ENCODE peak calls at places on chromosomes 6 and 20, in eight cellular contexts. B is NCI-H774, A is thoracic aorta, L is left cardiac atrium, T is lung, M is HTR-8/SVneo, V is GM12892, K is fibroblast of mammary gland. Q is an unnamed sample.
A peak's percentile ranks its signal among the peaks of the same experiment; 100 is the strongest.

GRCh38 chr20:13105071-13105470 is 96.3 kb downstream of the SPTLC3 start:
- DNase-seq in B (no peak), A (no peak), L (no peak), T (no peak), M (no peak), V (no peak), K (no peak), Q (no peak)

GRCh38 chr6:41176189-41176588 is 13.3 kb upstream of the TREM2 start:
- DNase-seq in B (no peak), A (no peak), L (no peak), T (no peak), M (no peak), V (no peak), K (no peak), Q (no peak)

GRCh38 chr6:11785953-11786579 is 7.5 kb upstream of the ADTRP start:
- DNase-seq in B (no peak), A (no peak), L (no peak), T (peak; percentile 52), M (no peak), V (peak; percentile 52), K (no peak), Q (no peak)

GRCh38 chr20:9994676-9995075 is 40.1 kb upstream of the ANKEF1 start:
- DNase-seq in B (no peak), A (no peak), L (no peak), T (no peak), M (no peak), V (no peak), K (no peak), Q (no peak)

GRCh38 chr6:139250296-139251274 is 41.2 kb downstream of the TXLNB start:
- DNase-seq in B (peak; percentile 10), A (no peak), L (peak; percentile 67), T (no peak), M (peak; percentile 47), V (peak; percentile 47), K (peak; percentile 62), Q (peak; percentile 54)

GRCh38 chr6:41878961-41879405 is 16.2 kb downstream of the USP49 start:
- DNase-seq in B (no peak), A (no peak), L (no peak), T (no peak), M (no peak), V (no peak), K (peak; percentile 55), Q (no peak)

GRCh38 chr6:107075951-107076381 is 39.3 kb downstream of the BEND3 start:
- DNase-seq in B (no peak), A (no peak), L (no peak), T (no peak), M (no peak), V (no peak), K (peak; percentile 58), Q (no peak)

GRCh38 chr20:37344506-37345338 is 1.2 kb upstream of the SRC start:
- DNase-seq in B (no peak), A (no peak), L (no peak), T (peak; percentile 69), M (no peak), V (peak; percentile 8), K (no peak), Q (no peak)

GRCh38 chr20:54727490-54727889 is 252.1 kb downstream of the DOK5 start:
- DNase-seq in B (no peak), A (no peak), L (no peak), T (no peak), M (no peak), V (no peak), K (no peak), Q (no peak)

GRCh38 chr6:142810952-142811514 is 133.9 kb downstream of the HIVEP2 start:
- DNase-seq in B (no peak), A (no peak), L (no peak), T (no peak), M (no peak), V (no peak), K (no peak), Q (no peak)

GRCh38 chr20:840858-841567 is 7.5 kb downstream of the FAM110A start:
- DNase-seq in B (no peak), A (no peak), L (no peak), T (peak; percentile 60), M (no peak), V (no peak), K (no peak), Q (no peak)

GRCh38 chr6:162706236-162706635 is 21.3 kb downstream of the PRKN start:
- DNase-seq in B (no peak), A (no peak), L (peak; percentile 79), T (no peak), M (no peak), V (no peak), K (peak; percentile 10), Q (no peak)

GRCh38 chr6:56708810-56709597 is 66.3 kb upstream of the DST start:
- DNase-seq in B (no peak), A (no peak), L (no peak), T (no peak), M (peak; percentile 52), V (no peak), K (peak; percentile 81), Q (no peak)

GRCh38 chr6:15907914-15908518 is 220.9 kb upstream of the MYLIP start:
- DNase-seq in B (peak; percentile 82), A (no peak), L (no peak), T (no peak), M (no peak), V (no peak), K (no peak), Q (no peak)

GRCh38 chr6:123547216-123547978 is 89.4 kb downstream of the TRDN start:
- DNase-seq in B (no peak), A (no peak), L (no peak), T (no peak), M (no peak), V (no peak), K (no peak), Q (no peak)

GRCh38 chr6:111427341-111428116 is 55.5 kb downstream of the REV3L start:
- DNase-seq in B (no peak), A (no peak), L (no peak), T (no peak), M (peak; percentile 41), V (no peak), K (peak; percentile 91), Q (peak; percentile 60)

GRCh38 chr6:169918954-169919549 is 167.6 kb downstream of the ERMARD start:
- DNase-seq in B (no peak), A (no peak), L (no peak), T (no peak), M (no peak), V (no peak), K (no peak), Q (no peak)

GRCh38 chr6:18022398-18023231 is 35.2 kb upstream of the KIF13A start:
- DNase-seq in B (no peak), A (no peak), L (no peak), T (no peak), M (peak; percentile 68), V (no peak), K (peak; percentile 39), Q (peak; percentile 72)

GRCh38 chr20:55166063-55166462 is 690.7 kb downstream of the DOK5 start:
- DNase-seq in B (peak; percentile 39), A (no peak), L (no peak), T (no peak), M (no peak), V (no peak), K (no peak), Q (no peak)

Q was measured in hepatic stellate cell.